ENCODE peak calls at places on chromosome 13, in six cellular contexts. A is natural killer cell treated with Interleukin-12 subunit alpha and Interleukin-12 subunit beta and Interleukin-15 and Interleukin-18, amount 100 ng/mL, for 72 hours; N is foreskin fibroblast; C is fibroblast of lung; D is H1; T is frontal cortex. K is an unnamed sample.

GRCh38 chr13:23632741-23633140 is 62.5 kb downstream of the TNFRSF19 start:
- DNase-seq in D (no peak), A (no peak), C (no peak), T (no peak), N (no peak), K (no peak)

GRCh38 chr13:36082806-36083205 is 48.4 kb downstream of the DCLK1 start:
- DNase-seq in N (no peak), A (no peak), T (no peak), C (no peak), D (no peak), K (no peak)

GRCh38 chr13:60873116-60873515 is 476.1 kb downstream of the TDRD3 start:
- DNase-seq in C (no peak), T (no peak), N (no peak), A (no peak), D (no peak), K (no peak)

GRCh38 chr13:86757236-86757978 is 913.8 kb upstream of the SLITRK5 start:
- DNase-seq in C (peak; percentile 19), D (peak; percentile 31), N (no peak), A (no peak), T (no peak), K (no peak)

GRCh38 chr13:111216166-111216960 is 101.3 kb downstream of the ARHGEF7 start:
- DNase-seq in A (no peak), T (no peak), D (no peak), N (no peak), C (peak; percentile 46), K (no peak)

GRCh38 chr13:50672025-50672424 is 171.5 kb downstream of the DLEU7 start:
- DNase-seq in A (no peak), T (no peak), D (no peak), C (no peak), N (peak; percentile 46), K (no peak)

GRCh38 chr13:90732049-90732448 is 615.4 kb upstream of the MIR17HG start:
- DNase-seq in N (no peak), C (no peak), D (no peak), T (no peak), A (no peak), K (no peak)

GRCh38 chr13:31885994-31886393 is 145.6 kb upstream of the FRY start:
- DNase-seq in N (peak; percentile 33), A (no peak), T (no peak), D (no peak), C (peak; percentile 28), K (no peak)

GRCh38 chr13:77184455-77184854 is 142.4 kb downstream of the MYCBP2 start:
- DNase-seq in N (no peak), D (no peak), A (no peak), T (no peak), C (no peak), K (no peak)

GRCh38 chr13:72293206-72293605 is 426.2 kb upstream of the DACH1 start:
- DNase-seq in C (peak; percentile 49), D (no peak), A (no peak), N (no peak), T (no peak), K (no peak)

GRCh38 chr13:21965095-21965494 is 294.2 kb downstream of the FGF9 start:
- DNase-seq in A (no peak), D (no peak), C (no peak), T (no peak), N (no peak), K (no peak)

GRCh38 chr13:109836629-109837607 is 50.5 kb upstream of the IRS2 start:
- DNase-seq in T (no peak), N (no peak), C (no peak), A (no peak), D (no peak), K (no peak)

GRCh38 chr13:73335938-73336337 is 277.1 kb downstream of the KLF5 start:
- DNase-seq in D (no peak), C (no peak), N (no peak), T (no peak), A (no peak), K (no peak)

GRCh38 chr13:21579754-21580316 is 24.1 kb downstream of the MICU2 start:
- DNase-seq in C (peak; percentile 11), A (peak; percentile 61), D (no peak), N (no peak), T (no peak), K (no peak)

GRCh38 chr13:67048793-67049150 is 181.4 kb downstream of the PCDH9 start:
- DNase-seq in D (no peak), A (no peak), N (peak; percentile 68), T (no peak), C (peak; percentile 86), K (no peak)